ENCODE peak calls at places on chromosomes 12 and 14, in eight cellular contexts. G, B, T, Y, M, U, J and R are unnamed samples.

GRCh38 chr12:5478081-5478706 is 46.3 kb downstream of the NTF3 start:
- DNase-seq in G (no peak), B (no peak), T (no peak), Y (no peak), M (no peak), U (no peak), J (no peak), R (no peak)

GRCh38 chr12:48712209-48712608 is 4.3 kb downstream of the CCNT1 start:
- DNase-seq in G (no peak), B (no peak), T (no peak), Y (no peak), M (no peak), U (no peak), J (no peak), R (no peak)

GRCh38 chr12:105523164-105524057 is 192.9 kb downstream of the C12orf75 start:
- DNase-seq in G (no peak), B (peak), T (peak), Y (no peak), M (no peak), U (no peak), J (no peak), R (peak)

GRCh38 chr12:89179983-89180382 is 172.3 kb downstream of the DUSP6 start:
- DNase-seq in G (no peak), B (no peak), T (no peak), Y (peak), M (no peak), U (no peak), J (no peak), R (peak)

GRCh38 chr12:5273709-5274108 is 158.2 kb upstream of the NTF3 start:
- DNase-seq in G (no peak), B (no peak), T (no peak), Y (no peak), M (no peak), U (no peak), J (no peak), R (no peak)

GRCh38 chr12:111437816-111438454 is 32.2 kb downstream of the SH2B3 start:
- DNase-seq in G (no peak), B (peak), T (no peak), Y (peak), M (no peak), U (no peak), J (no peak), R (peak)

GRCh38 chr12:25990495-25990894 is 32.0 kb downstream of the RASSF8 start:
- DNase-seq in G (no peak), B (no peak), T (no peak), Y (no peak), M (no peak), U (no peak), J (no peak), R (no peak)

GRCh38 chr12:2431810-2432209 is 363.0 kb upstream of the FKBP4 start:
- DNase-seq in G (no peak), B (no peak), T (no peak), Y (no peak), M (no peak), U (no peak), J (no peak), R (no peak)

GRCh38 chr14:94455928-94456327 is 3.3 kb upstream of the SERPINA11 start:
- DNase-seq in G (no peak), B (no peak), T (no peak), Y (no peak), M (no peak), U (no peak), J (no peak), R (no peak)

GRCh38 chr12:118374126-118374725 is 1.5 kb upstream of the TAOK3 start:
- DNase-seq in G (no peak), B (no peak), T (no peak), Y (no peak), M (no peak), U (no peak), J (no peak), R (no peak)

GRCh38 chr12:86254399-86255107 is 1.6 kb downstream of the MGAT4C start:
- DNase-seq in G (no peak), B (no peak), T (no peak), Y (no peak), M (no peak), U (no peak), J (no peak), R (no peak)

GRCh38 chr12:62760779-62761178 is 174.2 kb downstream of the PPM1H start:
- DNase-seq in G (no peak), B (no peak), T (no peak), Y (peak), M (no peak), U (no peak), J (no peak), R (no peak)

GRCh38 chr12:46468159-46468558 is 95.6 kb upstream of the SLC38A2 start:
- DNase-seq in G (no peak), B (peak), T (peak), Y (no peak), M (no peak), U (no peak), J (no peak), R (no peak)

GRCh38 chr12:127809236-127809635 is 457.7 kb upstream of the TMEM132C start:
- DNase-seq in G (no peak), B (no peak), T (peak), Y (peak), M (no peak), U (no peak), J (no peak), R (no peak)

GRCh38 chr14:34710744-34711143 is 3.6 kb downstream of the CFL2 start:
- DNase-seq in G (no peak), B (no peak), T (no peak), Y (no peak), M (no peak), U (no peak), J (no peak), R (no peak)

GRCh38 chr14:72457641-72458040 is 436.3 kb downstream of the DPF3 start:
- DNase-seq in G (no peak), B (no peak), T (no peak), Y (no peak), M (no peak), U (no peak), J (no peak), R (no peak)

GRCh38 chr14:88075298-88075981 is 70.5 kb downstream of the GPR65 start:
- DNase-seq in G (no peak), B (no peak), T (no peak), Y (no peak), M (no peak), U (no peak), J (no peak), R (no peak)

GRCh38 chr14:75424496-75424895 is 3.3 kb upstream of the JDP2 start:
- DNase-seq in G (no peak), B (no peak), T (no peak), Y (no peak), M (no peak), U (no peak), J (no peak), R (no peak)

GRCh38 chr12:19095869-19096480 is 33.6 kb upstream of the PLEKHA5 start:
- DNase-seq in G (no peak), B (no peak), T (no peak), Y (no peak), M (no peak), U (no peak), J (no peak), R (no peak)